ENCODE peak calls at places on chromosomes 7 and 10, in nine cellular contexts. W is dorsolateral prefrontal cortex, O is GM12865, M is stomach, I is astrocyte of the spinal cord, K is upper lobe of left lung, B is AG04450, A is neural crest cell, S is H9. F is an unnamed sample.

GRCh38 chr10:93309062-93309461 is 173.1 kb downstream of the MYOF start:
- DNase-seq in W (no peak), O (no peak), M (no peak), I (peak), K (no peak), B (no peak), A (no peak), S (no peak), F (peak)

GRCh38 chr7:46011059-46011458 is 90.0 kb upstream of the IGFBP3 start:
- DNase-seq in W (no peak), O (no peak), M (no peak), I (no peak), K (no peak), B (no peak), A (no peak), S (no peak), F (no peak)

GRCh38 chr10:103569877-103570276 is 76.4 kb downstream of the NEURL1 start:
- DNase-seq in W (no peak), O (no peak), M (no peak), I (no peak), K (no peak), B (no peak), A (no peak), S (no peak), F (no peak)

GRCh38 chr7:41817386-41817785 is 114.5 kb upstream of the INHBA start:
- DNase-seq in W (no peak), O (peak), M (no peak), I (peak), K (no peak), B (peak), A (no peak), S (no peak), F (peak)

GRCh38 chr10:49700997-49701396 is 21.5 kb downstream of the C10orf53 start:
- DNase-seq in W (no peak), O (no peak), M (no peak), I (no peak), K (no peak), B (no peak), A (no peak), S (peak), F (no peak)

GRCh38 chr7:6442114-6442513 is 5.6 kb downstream of the DAGLB start:
- DNase-seq in W (no peak), O (no peak), M (no peak), I (peak), K (no peak), B (no peak), A (no peak), S (no peak), F (no peak)

GRCh38 chr7:117090820-117091219 is 137.5 kb downstream of the ST7 start:
- DNase-seq in W (no peak), O (no peak), M (no peak), I (no peak), K (no peak), B (no peak), A (no peak), S (no peak), F (no peak)

GRCh38 chr10:8403711-8404371 is 349.4 kb downstream of the GATA3 start:
- DNase-seq in W (no peak), O (peak), M (no peak), I (no peak), K (no peak), B (no peak), A (no peak), S (peak), F (no peak)

GRCh38 chr10:34815174-34816066 is at the start of gene PARD3:
- DNase-seq in W (no peak), O (peak), M (peak), I (peak), K (peak), B (no peak), A (peak), S (peak), F (peak)

GRCh38 chr7:140269004-140269638 is 92.3 kb upstream of the KDM7A start:
- DNase-seq in W (no peak), O (no peak), M (no peak), I (no peak), K (no peak), B (no peak), A (no peak), S (no peak), F (no peak)

GRCh38 chr7:143240323-143241168 is 18.7 kb downstream of the TAS2R40 start:
- DNase-seq in W (peak), O (peak), M (peak), I (peak), K (no peak), B (peak), A (peak), S (peak), F (peak)

GRCh38 chr7:31926991-31927584 is 143.1 kb downstream of the PDE1C start:
- DNase-seq in W (no peak), O (no peak), M (no peak), I (no peak), K (no peak), B (no peak), A (no peak), S (no peak), F (no peak)

GRCh38 chr7:151796871-151797270 is 80.0 kb downstream of the PRKAG2 start:
- DNase-seq in W (peak), O (no peak), M (peak), I (no peak), K (no peak), B (no peak), A (no peak), S (no peak), F (no peak)

GRCh38 chr7:5549096-5549896 is 125.7 kb upstream of the TNRC18 start:
- DNase-seq in W (no peak), O (peak), M (peak), I (peak), K (no peak), B (no peak), A (no peak), S (no peak), F (peak)

GRCh38 chr10:68598978-68599753 is 39.0 kb downstream of the TET1 start:
- DNase-seq in W (no peak), O (no peak), M (peak), I (peak), K (peak), B (peak), A (no peak), S (peak), F (no peak)

GRCh38 chr7:130995252-130996081 is 261.5 kb upstream of the KLF14 start:
- DNase-seq in W (no peak), O (no peak), M (peak), I (peak), K (no peak), B (no peak), A (no peak), S (no peak), F (no peak)

GRCh38 chr7:151921451-151921850 is 34.8 kb upstream of the GALNTL5 start:
- DNase-seq in W (no peak), O (no peak), M (no peak), I (no peak), K (no peak), B (no peak), A (no peak), S (no peak), F (no peak)

GRCh38 chr10:44968101-44968886 is 8.7 kb downstream of the RASSF4 start:
- DNase-seq in W (no peak), O (peak), M (no peak), I (no peak), K (no peak), B (no peak), A (no peak), S (no peak), F (no peak)

GRCh38 chr10:83961620-83962019 is 177.7 kb upstream of the GHITM start:
- DNase-seq in W (no peak), O (no peak), M (no peak), I (no peak), K (no peak), B (no peak), A (no peak), S (no peak), F (no peak)

GRCh38 chr10:121152033-121152432 is 300.9 kb downstream of the WDR11 start:
- DNase-seq in W (no peak), O (no peak), M (no peak), I (no peak), K (no peak), B (no peak), A (no peak), S (peak), F (no peak)

GRCh38 chr7:27182285-27182827 is 2.7 kb downstream of the HOXA11 start:
- DNase-seq in W (no peak), O (no peak), M (peak), I (no peak), K (no peak), B (no peak), A (no peak), S (peak), F (no peak)

GRCh38 chr10:69057261-69057950 is 30.5 kb upstream of the SRGN start:
- DNase-seq in W (no peak), O (peak), M (peak), I (peak), K (peak), B (no peak), A (no peak), S (peak), F (no peak)

GRCh38 chr10:30127120-30127541 is 67.7 kb upstream of the JCAD start:
- DNase-seq in W (no peak), O (no peak), M (no peak), I (no peak), K (no peak), B (no peak), A (no peak), S (no peak), F (no peak)

GRCh38 chr10:125355657-125356056 is 195.3 kb upstream of the CTBP2 start:
- DNase-seq in W (no peak), O (no peak), M (no peak), I (no peak), K (peak), B (no peak), A (no peak), S (no peak), F (no peak)

DNA sequence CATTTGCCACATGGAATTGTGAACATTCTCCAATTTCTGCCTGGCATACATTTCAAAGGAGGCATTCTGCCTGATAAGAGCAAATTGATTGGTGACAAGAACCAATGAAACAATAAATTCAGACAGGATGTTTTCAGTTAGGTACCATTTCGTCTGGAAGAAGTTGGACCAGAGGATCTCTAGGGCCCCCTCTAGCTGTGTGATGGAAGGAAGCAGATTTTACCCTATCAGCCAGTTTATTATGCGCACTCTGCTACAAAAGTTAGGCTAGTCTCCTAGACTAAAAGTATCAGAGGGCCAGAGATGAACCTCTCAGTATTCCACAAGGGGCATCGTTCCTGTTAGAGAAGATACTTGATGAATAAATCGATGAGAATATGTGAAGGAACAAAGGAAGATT is 118.0 kb downstream of the BUB3 start:
- DNase-seq in W (no peak), O (peak), M (no peak), I (no peak), K (no peak), B (no peak), A (no peak), S (no peak), F (no peak)
- TF ChIP-seq CTCF in W (no peak), O (no peak), M (no peak), I (peak), K (no peak), B (no peak), A (no peak), S (peak), F (peak)

GRCh38 chr10:43666551-43666950 is 17.9 kb upstream of the ZNF32 start:
- DNase-seq in W (no peak), O (no peak), M (no peak), I (no peak), K (peak), B (no peak), A (no peak), S (no peak), F (no peak)

GRCh38 chr10:43671659-43672555 is 23.2 kb upstream of the ZNF32 start:
- DNase-seq in W (no peak), O (peak), M (peak), I (peak), K (no peak), B (no peak), A (peak), S (peak), F (peak)

GRCh38 chr10:43667736-43668371 is 19.2 kb upstream of the ZNF32 start:
- DNase-seq in W (no peak), O (no peak), M (no peak), I (no peak), K (peak), B (no peak), A (no peak), S (no peak), F (no peak)

GRCh38 chr10:43665054-43665453 is 16.4 kb upstream of the ZNF32 start:
- DNase-seq in W (no peak), O (no peak), M (no peak), I (no peak), K (no peak), B (no peak), A (no peak), S (no peak), F (no peak)

GRCh38 chr10:43667317-43667731 is 18.6 kb upstream of the ZNF32 start:
- DNase-seq in W (no peak), O (peak), M (no peak), I (peak), K (peak), B (no peak), A (no peak), S (peak), F (no peak)
- TF ChIP-seq CTCF in W (peak), O (peak), M (no peak), I (peak), K (peak), B (peak), A (peak), S (peak), F (peak)

DNA sequence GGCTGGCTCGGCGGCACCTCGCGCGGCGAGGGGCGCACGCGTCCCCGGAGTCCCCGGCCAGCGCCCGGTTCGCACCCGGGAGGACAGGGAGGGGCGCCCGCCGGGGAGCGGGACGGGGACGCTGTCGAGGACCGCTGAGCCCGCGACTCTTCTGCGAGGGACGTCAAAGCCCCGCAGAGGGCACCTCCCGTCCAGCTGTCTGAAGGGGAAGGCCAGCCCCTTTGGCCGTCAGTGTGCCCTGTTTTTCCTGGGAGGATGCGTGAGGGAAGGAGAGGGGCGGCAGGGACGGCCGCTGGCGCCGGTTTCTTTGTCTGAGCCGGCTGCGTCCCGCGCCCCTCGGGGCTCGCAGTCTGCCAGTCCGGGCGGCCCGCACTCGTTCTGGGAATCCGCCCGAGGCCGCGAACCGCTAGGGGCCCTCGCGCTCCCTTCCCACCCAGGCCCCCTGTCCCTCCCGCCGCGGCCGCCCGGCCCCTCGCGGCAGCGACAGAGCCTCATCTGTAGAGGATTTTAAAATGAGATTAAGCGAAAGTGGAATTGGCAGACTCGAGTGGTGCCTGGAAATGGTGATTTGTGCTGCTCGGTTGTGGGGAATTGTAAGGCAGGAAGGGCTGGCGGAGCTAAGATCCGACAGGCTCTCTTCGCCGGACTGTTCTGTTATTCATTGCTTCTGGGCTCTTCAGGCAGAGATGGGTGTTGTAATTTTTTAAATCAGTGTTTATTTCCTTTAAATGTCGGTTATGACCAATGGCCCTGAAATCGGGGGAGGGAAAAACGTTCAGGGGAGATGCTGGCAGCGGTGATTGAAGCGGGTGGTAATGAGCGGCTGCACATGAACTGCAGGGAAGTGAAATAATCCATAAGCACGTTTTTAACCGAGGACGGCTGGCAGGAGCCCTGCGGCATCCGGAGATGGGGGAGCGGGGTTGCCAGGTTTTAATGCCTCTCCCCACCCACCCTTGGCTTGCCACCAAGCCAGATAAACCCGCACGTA is 622 bp upstream of the RELN start:
- DNase-seq in W (no peak), O (peak), M (no peak), I (peak), K (peak), B (no peak), A (peak), S (peak), F (no peak)
- TF ChIP-seq CTCF in W (no peak), O (no peak), M (no peak), I (peak), K (no peak), B (no peak), A (peak), S (peak), F (no peak)

DNA sequence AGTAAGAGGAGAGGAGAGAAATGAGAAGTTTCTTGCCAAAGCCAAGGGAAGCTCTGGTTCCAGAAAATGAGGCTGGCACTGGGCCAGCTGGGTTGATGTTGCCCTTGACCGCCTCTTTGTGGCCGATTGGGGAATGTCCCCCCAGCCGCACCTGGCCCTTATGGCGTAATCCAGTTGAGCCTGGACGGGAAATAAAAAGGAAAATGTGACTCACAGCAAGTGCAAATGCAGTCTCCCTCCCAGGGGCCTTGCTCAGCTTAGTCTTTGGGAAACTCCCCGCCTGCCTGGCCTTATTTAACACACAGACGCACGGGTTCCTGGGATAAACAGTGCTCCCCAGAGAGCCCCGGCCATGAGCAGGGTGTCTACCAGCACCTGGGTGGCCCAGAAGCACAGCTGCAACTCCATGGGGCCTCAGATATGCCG is 174.8 kb downstream of the KIAA1217 start:
- DNase-seq in W (no peak), O (peak), M (peak), I (peak), K (no peak), B (peak), A (no peak), S (peak), F (peak)
- TF ChIP-seq CTCF in W (peak), O (peak), M (peak), I (peak), K (peak), B (peak), A (peak), S (peak), F (peak)

GRCh38 chr10:14891151-14891550 is 12.5 kb downstream of the SUV39H2 start:
- DNase-seq in W (no peak), O (no peak), M (no peak), I (no peak), K (no peak), B (no peak), A (no peak), S (no peak), F (no peak)

GRCh38 chr10:14884082-14884481 is 5.4 kb downstream of the SUV39H2 start:
- DNase-seq in W (no peak), O (no peak), M (no peak), I (no peak), K (no peak), B (no peak), A (no peak), S (no peak), F (no peak)

GRCh38 chr10:14889318-14889717 is 10.7 kb downstream of the SUV39H2 start:
- DNase-seq in W (no peak), O (peak), M (no peak), I (no peak), K (no peak), B (no peak), A (no peak), S (no peak), F (no peak)
- TF ChIP-seq CTCF in W (no peak), O (peak), M (no peak), I (peak), K (no peak), B (peak), A (peak), S (peak), F (peak)

F was measured in HFFc6.